ENCODE peak calls at places on chromosome 17, in ten cellular contexts. L is MM.1S; D is PC-3; R is endothelial cell; E is upper lobe of left lung; U is neural progenitor cell; P is fibroblast of mammary gland; I is BJ; N is CD8-positive, alpha-beta T cell; O is brain microvascular endothelial cell. G is an unnamed sample.

GRCh38 chr17:32104158-32104557 is 38.1 kb upstream of the RHOT1 start:
- DNase-seq in L (no peak), D (no peak), R (no peak), E (no peak), U (no peak), P (no peak), I (no peak), N (no peak), O (no peak), G (no peak)

GRCh38 chr17:75661531-75661930 is 5.4 kb downstream of the RECQL5 start:
- DNase-seq in L (no peak), D (no peak), R (no peak), E (no peak), U (no peak), P (no peak), I (no peak), N (no peak), O (no peak), G (no peak)

GRCh38 chr17:8133398-8133797 is 9.5 kb upstream of the HES7 start:
- DNase-seq in L (no peak), D (no peak), R (no peak), E (no peak), U (peak; percentile 73), P (no peak), I (no peak), N (peak; percentile 9), O (no peak), G (no peak)

GRCh38 chr17:8375738-8376259 is 705 bp downstream of the KRABD2 start:
- DNase-seq in L (no peak), D (no peak), R (no peak), E (no peak), U (peak; percentile 26), P (peak; percentile 44), I (no peak), N (no peak), O (no peak), G (peak; percentile 36)

GRCh38 chr17:66817750-66818149 is 17.2 kb upstream of the CACNG5 start:
- DNase-seq in L (no peak), D (no peak), R (no peak), E (no peak), U (no peak), P (no peak), I (no peak), N (no peak), O (no peak), G (no peak)

GRCh38 chr17:74822329-74823175 is 37.1 kb downstream of the GRIN2C start:
- DNase-seq in L (no peak), D (no peak), R (no peak), E (no peak), U (no peak), P (no peak), I (no peak), N (peak; percentile 5), O (no peak), G (no peak)

GRCh38 chr17:63540581-63540980 is 9.7 kb upstream of the DCAF7 start:
- DNase-seq in L (no peak), D (no peak), R (no peak), E (no peak), U (no peak), P (no peak), I (no peak), N (no peak), O (no peak), G (no peak)

GRCh38 chr17:57178839-57179238 is 77.5 kb upstream of the MSI2 start:
- DNase-seq in L (no peak), D (no peak), R (no peak), E (no peak), U (no peak), P (no peak), I (no peak), N (no peak), O (no peak), G (no peak)

GRCh38 chr17:40348136-40348504 is 16.4 kb downstream of the GJD3 start:
- DNase-seq in L (no peak), D (no peak), R (no peak), E (no peak), U (no peak), P (no peak), I (no peak), N (no peak), O (no peak), G (no peak)
- TF ChIP-seq CTCF in L (no peak), D (no peak), R (no peak), E (no peak), U (no peak), P (no peak), I (no peak), N (no peak), O (no peak), G (no peak)

DNA sequence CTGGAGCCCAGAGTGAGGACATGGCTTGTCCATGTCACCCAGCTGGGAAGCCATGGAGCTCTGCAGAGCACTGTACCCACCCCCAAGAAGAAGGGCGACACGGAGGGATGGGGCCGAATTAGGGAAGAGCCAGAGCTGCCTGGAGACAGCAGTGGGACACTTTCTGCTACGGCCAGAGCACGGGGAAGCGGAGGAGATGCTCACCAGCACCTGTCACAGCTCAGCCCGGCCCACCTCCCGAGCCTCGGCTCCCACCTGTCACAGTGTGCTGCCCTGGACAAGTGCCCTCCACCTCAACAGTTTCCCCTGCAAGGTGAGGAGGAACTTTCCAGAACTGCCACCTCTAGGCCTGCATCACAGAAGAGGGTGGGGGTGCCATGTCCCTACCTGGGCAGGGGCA is 36.4 kb downstream of the PEMT start:
- DNase-seq in L (no peak), D (no peak), R (no peak), E (no peak), U (no peak), P (no peak), I (no peak), N (no peak), O (no peak), G (no peak)
- TF ChIP-seq CTCF in L (no peak), D (no peak), R (no peak), E (no peak), U (no peak), P (no peak), I (no peak), N (no peak), O (no peak), G (no peak)

GRCh38 chr17:81400154-81400938 is 5.1 kb downstream of the BAHCC1 start:
- DNase-seq in L (no peak), D (peak; percentile 58), R (no peak), E (no peak), U (peak; percentile 95), P (no peak), I (no peak), N (no peak), O (no peak), G (no peak)
- TF ChIP-seq CTCF in L (no peak), D (no peak), R (no peak), E (no peak), U (peak; percentile 22), P (no peak), I (no peak), N (no peak), O (no peak), G (no peak)

GRCh38 chr17:53118948-53119347 is 703.8 kb upstream of the KIF2B start:
- DNase-seq in L (peak; percentile 78), D (no peak), R (no peak), E (no peak), U (no peak), P (no peak), I (no peak), N (no peak), O (no peak), G (no peak)
- TF ChIP-seq CTCF in L (no peak), D (no peak), R (no peak), E (no peak), U (no peak), P (no peak), I (no peak), N (no peak), O (no peak), G (no peak)

G was measured in progenitor cell of endocrine pancreas.